ENCODE peak calls at places on chromosomes 16 and 17, in nine cellular contexts. B is AG09309, M is tibial nerve, O is A549, Y is endodermal cell, X is BE2C, E is IMR-90, V is AG04450, S is NB4. Z is an unnamed sample.

GRCh38 chr17:40345161-40346034 is 19.1 kb downstream of the GJD3 start:
- DNase-seq in M (no peak), B (no peak), Y (peak; percentile 97), X (peak; percentile 38), S (peak; percentile 76), O (peak; percentile 85), E (peak; percentile 51), V (no peak), Z (peak; percentile 70)

GRCh38 chr16:88192601-88193000 is 190.2 kb upstream of the ZNF469 start:
- DNase-seq in X (no peak), B (no peak), V (no peak), E (no peak), O (no peak), M (no peak), S (no peak), Y (no peak), Z (no peak)

GRCh38 chr17:41777157-41777578 is 9.3 kb downstream of the JUP start:
- DNase-seq in S (no peak), V (no peak), E (no peak), O (peak; percentile 77), Y (peak; percentile 81), X (peak; percentile 81), M (no peak), B (no peak), Z (no peak)

GRCh38 chr17:35596530-35597233 is 9.6 kb downstream of the AP2B1 start:
- DNase-seq in O (no peak), B (no peak), Y (peak; percentile 95), M (no peak), V (no peak), X (no peak), S (no peak), E (no peak), Z (no peak)

GRCh38 chr17:74454197-74455024 is 12.0 kb upstream of the CD300A start:
- DNase-seq in O (peak; percentile 48), X (peak; percentile 97), E (peak; percentile 29), V (peak; percentile 4), M (no peak), S (peak; percentile 88), B (no peak), Y (peak; percentile 80), Z (peak; percentile 79)

GRCh38 chr17:35148144-35148543 is 527 bp downstream of the UNC45B start:
- DNase-seq in O (no peak), E (no peak), V (no peak), X (no peak), S (no peak), B (no peak), Y (no peak), M (no peak), Z (no peak)

GRCh38 chr16:27774779-27775178 is 224.8 kb downstream of the KATNIP start:
- DNase-seq in V (no peak), B (no peak), X (no peak), O (no peak), Y (no peak), M (no peak), S (no peak), E (no peak), Z (no peak)

GRCh38 chr17:44362056-44362355 is 1.6 kb downstream of the FAM171A2 start:
- DNase-seq in M (no peak), X (no peak), Y (no peak), O (no peak), V (no peak), B (no peak), E (no peak), S (no peak), Z (no peak)

GRCh38 chr17:82887255-82888164 is 47.7 kb upstream of the ZNF750 start:
- DNase-seq in M (no peak), V (no peak), B (no peak), E (peak; percentile 46), Y (no peak), S (peak; percentile 91), O (no peak), X (no peak), Z (no peak)

GRCh38 chr16:30941600-30942420 is 7.1 kb upstream of the ORAI3 start:
- DNase-seq in B (no peak), O (peak; percentile 87), E (peak; percentile 58), X (peak; percentile 78), Y (peak; percentile 93), V (no peak), M (peak; percentile 51), S (peak; percentile 77), Z (peak; percentile 70)

GRCh38 chr17:78957076-78957475 is 22.6 kb downstream of the LGALS3BP start:
- DNase-seq in X (no peak), V (no peak), O (no peak), E (peak; percentile 75), Y (no peak), M (no peak), B (no peak), S (no peak), Z (peak; percentile 58)

GRCh38 chr17:43399839-43400328 is 1.1 kb downstream of the ARL4D start:
- DNase-seq in O (no peak), E (no peak), B (no peak), M (no peak), S (no peak), X (peak; percentile 52), V (no peak), Y (peak; percentile 55), Z (no peak)

GRCh38 chr17:82283208-82283749 is 9.8 kb upstream of the CSNK1D start:
- DNase-seq in M (no peak), S (peak; percentile 89), V (peak; percentile 81), O (peak; percentile 69), Y (no peak), X (peak; percentile 94), B (no peak), E (peak; percentile 93), Z (peak; percentile 64)

GRCh38 chr16:86618431-86619262 is 40.3 kb downstream of the FOXL1 start:
- DNase-seq in O (peak; percentile 19), M (no peak), X (no peak), V (peak; percentile 8), B (no peak), S (no peak), Y (no peak), E (peak; percentile 64), Z (no peak)

GRCh38 chr16:11877374-11877773 is 26.0 kb upstream of the RSL1D1 start:
- DNase-seq in E (peak; percentile 43), B (no peak), V (no peak), M (no peak), Y (no peak), O (no peak), X (no peak), S (no peak), Z (peak; percentile 41)

GRCh38 chr17:77439382-77440013 is 298.7 kb downstream of the SEC14L1 start:
- DNase-seq in Y (no peak), M (no peak), S (peak; percentile 33), V (no peak), X (no peak), O (no peak), E (no peak), B (no peak), Z (no peak)

GRCh38 chr16:54987081-54987480 is 56.4 kb downstream of the IRX5 start:
- DNase-seq in E (no peak), V (no peak), Y (no peak), X (no peak), S (no peak), B (no peak), O (no peak), M (no peak), Z (no peak)

GRCh38 chr17:28777178-28777577 is 33.4 kb downstream of the TRAF4 start:
- DNase-seq in S (no peak), M (no peak), E (no peak), O (no peak), V (no peak), Y (no peak), B (no peak), X (no peak), Z (no peak)

GRCh38 chr16:87375426-87376135 is 8.0 kb downstream of the FBXO31 start:
- DNase-seq in O (no peak), X (no peak), V (no peak), E (peak; percentile 55), M (no peak), Y (no peak), B (no peak), S (peak; percentile 36), Z (peak; percentile 38)

GRCh38 chr16:23131036-23131435 is 18.2 kb downstream of the USP31 start:
- DNase-seq in O (no peak), B (no peak), M (no peak), V (no peak), Y (no peak), E (no peak), X (no peak), S (no peak), Z (no peak)

GRCh38 chr17:82491196-82491530 is 28.4 kb upstream of the FOXK2 start:
- DNase-seq in X (no peak), B (no peak), M (no peak), O (no peak), E (no peak), Y (no peak), S (no peak), V (no peak), Z (no peak)

GRCh38 chr17:32222621-32223020 is 43.0 kb upstream of the RHBDL3 start:
- DNase-seq in S (no peak), E (peak; percentile 15), M (no peak), B (no peak), Y (no peak), V (no peak), X (no peak), O (peak; percentile 62), Z (no peak)
- TF ChIP-seq CTCF in S (no peak), E (no peak), M (no peak), B (no peak), Y (peak; percentile 15), V (no peak), X (no peak), O (peak; percentile 8), Z (no peak)

GRCh38 chr17:5241861-5242671 is 7.4 kb upstream of the SCIMP start:
- DNase-seq in O (no peak), B (no peak), Y (no peak), M (no peak), S (no peak), X (no peak), V (no peak), E (no peak), Z (no peak)
- H3K4me3 ChIP-seq in O (no peak overlapping the region), B (no peak overlapping the region), Y (peak overlapping the region; percentile 40), M (no peak overlapping the region), S (no peak overlapping the region), X (no peak overlapping the region), V (no peak overlapping the region), E (no peak overlapping the region), Z (no peak overlapping the region)

GRCh38 chr16:2785101-2785991 is 2.0 kb downstream of the PRSS33 start:
- DNase-seq in V (no peak), M (no peak), X (no peak), E (no peak), O (no peak), Y (peak; percentile 44), S (peak; percentile 33), B (no peak), Z (no peak)
- TF ChIP-seq CTCF in V (peak; percentile 5), M (no peak), X (no peak), E (peak; percentile 6), O (no peak), Y (peak; percentile 49), S (peak; percentile 33), B (peak; percentile 11), Z (no peak)

DNA sequence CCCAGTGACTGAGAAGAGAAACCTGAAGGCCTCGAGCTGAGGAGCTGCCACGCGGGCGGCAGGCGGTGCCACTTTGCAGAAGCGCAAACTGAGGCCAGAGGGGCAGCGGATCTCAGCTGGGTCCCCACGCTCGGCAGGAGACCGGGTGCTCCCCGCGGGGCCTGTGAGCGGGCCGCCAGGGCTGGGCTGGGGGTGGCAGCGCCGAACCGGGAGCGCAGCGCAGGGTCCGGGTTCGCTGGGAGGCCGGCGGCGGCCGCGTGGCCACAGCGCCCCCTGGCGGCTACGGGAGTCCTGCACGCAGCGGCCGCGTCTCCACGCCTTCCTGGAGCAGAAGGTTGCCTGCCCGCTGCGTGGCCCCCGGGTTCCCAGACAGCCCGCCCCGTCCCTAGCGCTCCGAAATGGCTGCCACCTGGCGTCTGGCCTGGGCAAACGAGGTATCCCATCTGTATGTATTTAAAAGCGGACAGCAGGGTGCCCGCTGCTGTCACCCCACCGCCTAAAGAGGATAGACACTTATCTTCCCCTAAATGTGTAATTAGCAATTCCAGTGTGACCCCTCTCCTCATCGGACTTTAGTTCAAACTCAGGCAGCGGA is 96.1 kb upstream of the CDH5 start:
- DNase-seq in V (no peak), X (peak; percentile 85), Y (peak; percentile 96), E (peak; percentile 54), S (peak; percentile 79), M (peak; percentile 45), B (no peak), O (peak; percentile 85), Z (peak; percentile 71)
- H3K4me3 ChIP-seq in V (peak overlapping the region; percentile 31), X (peak overlapping the region; percentile 24), Y (no peak overlapping the region), E (peak overlapping the region; percentile 20), S (no peak overlapping the region), M (peak overlapping the region; percentile 47), B (no peak overlapping the region), O (peak overlapping the region; percentile 24), Z (no peak overlapping the region)